ENCODE peak calls at places on chromosomes 4 and X, in ten cellular contexts. I is stomach, F is epithelial cell of esophagus, K is brain microvascular endothelial cell, L is astrocyte of the cerebellum, O is astrocyte of the spinal cord, B is OCI-LY7, X is AG09309, Y is ovary, T is right lobe of liver. H is an unnamed sample.

GRCh38 chrX:22063284-22063683 is 31.2 kb downstream of the PHEX start:
- DNase-seq in X (no peak), L (no peak), O (no peak), I (no peak), Y (no peak), B (peak), T (no peak), F (peak), K (no peak), H (no peak)

GRCh38 chr4:81084029-81084428 is 53.5 kb downstream of the BMP3 start:
- DNase-seq in B (no peak), L (peak), F (peak), T (no peak), I (no peak), K (peak), O (peak), X (peak), Y (no peak), H (peak)

GRCh38 chrX:41022579-41022978 is 62.7 kb upstream of the USP9X start:
- DNase-seq in K (no peak), T (no peak), Y (no peak), O (no peak), F (peak), I (no peak), X (no peak), L (no peak), B (no peak), H (no peak)

GRCh38 chr4:20773144-20773997 is 73.1 kb downstream of the PACRGL start:
- DNase-seq in L (peak), T (no peak), I (peak), X (peak), O (peak), F (peak), K (peak), Y (peak), B (peak), H (peak)

GRCh38 chr4:19961092-19961491 is 290.6 kb upstream of the SLIT2 start:
- DNase-seq in X (peak), L (no peak), T (no peak), K (no peak), O (peak), I (no peak), Y (no peak), B (no peak), F (peak), H (no peak)

GRCh38 chr4:74387790-74388189 is 22.8 kb downstream of the EREG start:
- DNase-seq in L (no peak), T (no peak), K (no peak), X (no peak), Y (no peak), O (no peak), B (no peak), I (no peak), F (no peak), H (no peak)

GRCh38 chr4:1578301-1578781 is 105.8 kb downstream of the FAM53A start:
- DNase-seq in T (no peak), B (no peak), I (no peak), O (no peak), X (no peak), F (no peak), L (no peak), K (no peak), Y (peak), H (no peak)

GRCh38 chrX:153397256-153397960 is 3.7 kb downstream of the PNMA6E start:
- DNase-seq in K (no peak), O (no peak), F (no peak), X (no peak), B (no peak), T (no peak), I (no peak), L (no peak), Y (peak), H (no peak)

GRCh38 chr4:158015241-158015640 is 157.6 kb downstream of the GASK1B start:
- DNase-seq in L (no peak), O (peak), X (no peak), T (no peak), Y (no peak), B (no peak), F (peak), I (no peak), K (peak), H (no peak)

GRCh38 chr4:118923891-118924290 is 35.2 kb downstream of the SYNPO2 start:
- DNase-seq in L (no peak), T (no peak), K (no peak), Y (no peak), X (no peak), B (no peak), O (no peak), F (no peak), I (no peak), H (no peak)

GRCh38 chr4:186726150-186726439 is 2.4 kb upstream of the FAT1 start:
- DNase-seq in Y (peak), F (no peak), O (no peak), K (no peak), T (no peak), L (no peak), X (no peak), B (no peak), I (no peak), H (no peak)

GRCh38 chrX:48937065-48937907 is 18.5 kb upstream of the PIM2 start:
- DNase-seq in L (peak), Y (no peak), T (no peak), K (peak), F (no peak), O (peak), X (no peak), B (peak), I (peak), H (no peak)
- TF ChIP-seq CTCF in L (peak), Y (no peak), T (no peak), K (peak), F (no peak), O (no peak), X (no peak), B (peak), I (no peak), H (no peak)

GRCh38 chr4:52299120-52299519 is 248.0 kb downstream of the SPATA18 start:
- DNase-seq in B (no peak), T (no peak), K (no peak), Y (no peak), I (no peak), X (no peak), O (no peak), F (peak), L (no peak), H (peak)
- H3K4me3 ChIP-seq in B (no peak), T (no peak), K (no peak), Y (no peak), I (no peak), X (no peak), O (no peak), F (no peak), L (no peak), H (no peak)

GRCh38 chrX:151975228-151975593 is 735 bp upstream of the GABRE start:
- DNase-seq in I (no peak), K (no peak), L (no peak), Y (no peak), X (no peak), F (no peak), T (no peak), B (no peak), O (no peak), H (no peak)
- TF ChIP-seq CTCF in I (no peak), K (no peak), L (no peak), Y (no peak), X (no peak), F (no peak), T (no peak), B (no peak), O (no peak), H (no peak)

GRCh38 chrX:72272868-72273267 is 4.2 kb downstream of the RPS4X start:
- DNase-seq in Y (no peak), I (no peak), L (peak), T (no peak), K (peak), O (peak), F (peak), B (no peak), X (no peak), H (no peak)

GRCh38 chrX:72276478-72276953 is 532 bp downstream of the RPS4X start:
- DNase-seq in K (no peak), B (no peak), L (no peak), F (no peak), I (no peak), T (no peak), Y (no peak), X (no peak), O (peak), H (no peak)

GRCh38 chrX:72271812-72272211 is 5.2 kb downstream of the RPS4X start:
- DNase-seq in K (no peak), L (no peak), X (no peak), I (no peak), O (no peak), F (peak), Y (no peak), B (no peak), T (no peak), H (no peak)

GRCh38 chrX:72273718-72274117 is 3.3 kb downstream of the RPS4X start:
- DNase-seq in T (no peak), L (no peak), O (peak), I (no peak), K (no peak), X (no peak), B (no peak), F (no peak), Y (no peak), H (no peak)

DNA sequence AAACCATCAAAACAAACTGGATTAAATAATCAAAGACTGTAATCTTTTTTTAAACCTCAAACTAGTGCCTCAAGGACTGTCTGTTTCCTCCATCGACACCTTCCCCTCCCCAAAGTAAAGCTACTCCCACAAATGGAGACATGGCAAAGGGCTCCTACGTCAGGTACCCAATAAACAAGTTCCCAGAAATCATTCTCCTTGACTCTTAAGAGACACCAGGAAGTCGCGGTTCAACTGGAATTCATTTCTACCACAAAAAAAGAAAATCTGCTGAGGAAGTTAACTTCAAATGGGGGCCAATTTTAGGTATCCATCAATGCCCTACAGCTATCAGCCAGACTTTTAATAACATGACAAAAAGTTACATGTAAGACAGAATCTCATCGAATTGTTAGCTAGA is 2.5 kb downstream of the RPS4X start:
- DNase-seq in F (no peak), T (no peak), L (no peak), O (no peak), I (no peak), B (no peak), K (no peak), X (no peak), Y (no peak), H (no peak)
- H3K4me3 ChIP-seq in F (peak), T (no peak), L (peak), O (peak), I (peak), B (peak), K (peak), X (peak), Y (no peak), H (peak)

DNA sequence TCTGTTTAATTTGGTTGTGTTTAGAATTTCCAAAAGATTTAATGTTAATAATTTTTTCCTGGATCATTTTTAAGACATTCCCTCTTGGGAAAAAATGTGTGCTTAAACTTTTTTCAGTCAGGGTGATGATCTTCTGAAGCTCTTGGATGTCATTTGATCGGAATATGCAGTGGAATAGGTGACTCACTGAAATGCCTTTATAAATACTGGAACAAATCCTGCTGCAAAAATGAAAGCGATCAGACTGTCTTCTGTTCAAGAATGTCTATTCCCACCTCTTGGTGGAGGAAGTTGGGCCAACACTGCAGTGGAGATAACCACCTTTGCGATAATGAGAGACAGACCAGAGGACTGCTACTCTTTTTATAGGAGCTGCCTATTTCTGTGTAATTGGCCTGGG is 46.7 kb downstream of the LARP1B start:
- DNase-seq in B (no peak), F (no peak), T (no peak), I (no peak), X (peak), Y (no peak), K (peak), L (peak), O (peak), H (no peak)
- TF ChIP-seq CTCF in B (no peak), F (no peak), T (no peak), I (no peak), X (no peak), Y (no peak), K (no peak), L (no peak), O (no peak), H (no peak)

DNA sequence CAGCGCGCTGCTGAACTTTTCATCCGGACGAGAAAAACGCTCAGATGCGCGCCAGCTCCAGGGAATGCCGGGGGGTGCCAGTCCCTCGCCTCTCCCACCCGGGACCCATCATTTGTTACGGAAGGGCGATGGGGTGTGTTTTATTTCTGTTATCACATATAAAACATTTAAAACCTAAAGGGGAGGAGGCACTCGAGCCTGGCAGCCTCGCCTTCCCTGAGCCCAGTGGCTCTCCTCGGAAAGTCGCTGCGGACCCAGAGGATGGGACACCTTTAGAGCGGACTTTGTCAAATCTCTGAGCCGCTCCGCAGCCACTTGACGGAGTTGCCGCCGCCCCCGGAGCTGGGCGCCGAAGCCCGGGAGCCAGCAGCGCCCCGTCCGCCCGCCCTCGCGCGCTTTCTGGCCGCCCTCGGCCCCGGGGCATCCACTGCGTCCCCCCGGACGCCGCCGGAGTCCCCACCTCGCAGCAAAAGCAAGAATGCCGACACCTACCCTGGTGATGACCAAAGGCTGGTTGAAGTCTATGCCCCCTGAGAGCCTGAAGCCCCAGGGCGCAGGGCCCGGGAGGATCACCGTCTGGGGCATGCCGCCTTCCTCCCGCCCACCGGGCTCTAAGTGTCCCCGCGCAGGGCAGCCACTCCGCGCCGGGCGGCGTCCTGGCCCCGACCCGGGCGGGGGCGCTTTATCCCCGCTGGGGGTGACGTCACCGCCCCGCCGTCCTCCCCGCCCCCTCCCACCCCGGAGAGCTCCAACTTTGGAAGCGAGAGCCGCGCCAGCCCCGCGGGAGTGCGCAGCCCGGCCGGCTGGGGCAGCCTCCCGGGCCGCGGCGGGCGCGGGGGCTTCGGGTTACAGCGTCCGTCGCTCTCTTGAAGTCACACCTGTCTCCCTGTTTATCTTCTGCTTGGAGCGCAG is at the start of gene PDLIM3:
- DNase-seq in X (no peak), Y (peak), K (peak), T (peak), B (no peak), L (no peak), I (peak), F (peak), O (peak), H (no peak)
- H3K4me3 ChIP-seq in X (peak), Y (peak), K (peak), T (peak), B (no peak), L (peak), I (peak), F (peak), O (peak), H (peak)

GRCh38 chr4:151014521-151015457 is at the start of gene LRBA:
- DNase-seq in T (peak), Y (peak), X (no peak), K (peak), F (peak), O (peak), L (no peak), B (peak), I (peak), H (no peak)
- TF ChIP-seq CTCF in T (no peak), Y (no peak), X (no peak), K (no peak), F (no peak), O (no peak), L (no peak), B (peak), I (no peak), H (no peak)

GRCh38 chr4:110621328-110621812 is 1.5 kb downstream of the PITX2 start:
- DNase-seq in B (peak), X (no peak), L (no peak), I (no peak), T (no peak), O (no peak), K (no peak), Y (no peak), F (no peak), H (no peak)
- H3K4me3 ChIP-seq in B (peak), X (peak), L (no peak), I (peak), T (peak), O (no peak), K (no peak), Y (no peak), F (no peak), H (peak)